ENCODE peak calls at places on chromosomes 4 and X, in seven cellular contexts. V is breast epithelium; X is stimulated activated CD4-positive, alpha-beta T cell treated with anti-CD3 and anti-CD28 coated beads, Interleukin-1b, Interleukin-23, amount 100 ng/mL, for 48 hours; K is activated T-cell treated with anti-CD3 and anti-CD28 coated beads for 1 hour; B is NCI-H524 treated with DMSO at 0.1 percent for 48 hours; G is CD4-positive, CD25-positive, alpha-beta regulatory T cell; N is HT-29. Q is an unnamed sample.

GRCh38 chr4:97374526-97374925 is 768.8 kb downstream of the STPG2 start:
- DNase-seq in V (no peak), X (no peak), K (no peak), B (no peak), G (no peak), N (no peak), Q (no peak)

GRCh38 chr4:147740176-147740575 is 8.3 kb downstream of the ARHGAP10 start:
- DNase-seq in V (no peak), X (no peak), K (no peak), B (no peak), G (no peak), N (no peak), Q (no peak)

GRCh38 chr4:3458371-3458770 is 4.7 kb upstream of the DOK7 start:
- DNase-seq in V (no peak), X (no peak), K (no peak), B (no peak), G (no peak), N (no peak), Q (no peak)

GRCh38 chrX:147838465-147839131 is 73.1 kb upstream of the FMR1 start:
- DNase-seq in V (no peak), X (no peak), K (no peak), B (no peak), G (no peak), N (peak), Q (no peak)

GRCh38 chr4:124396333-124396732 is 316.2 kb downstream of the ANKRD50 start:
- DNase-seq in V (no peak), X (no peak), K (no peak), B (no peak), G (no peak), N (no peak), Q (no peak)

GRCh38 chrX:107710617-107711391 is 64.8 kb downstream of the TSC22D3 start:
- DNase-seq in V (peak), X (peak), K (no peak), B (no peak), G (peak), N (peak), Q (peak)

GRCh38 chr4:47562297-47562696 is 77.2 kb downstream of the ATP10D start:
- DNase-seq in V (no peak), X (no peak), K (no peak), B (no peak), G (no peak), N (no peak), Q (no peak)

GRCh38 chr4:78131403-78131802 is 74.3 kb downstream of the FRAS1 start:
- DNase-seq in V (no peak), X (no peak), K (no peak), B (no peak), G (no peak), N (no peak), Q (no peak)

GRCh38 chr4:80999943-81000342 is 30.6 kb upstream of the BMP3 start:
- DNase-seq in V (no peak), X (no peak), K (no peak), B (no peak), G (no peak), N (no peak), Q (no peak)

GRCh38 chr4:152936446-152937279 is 540 bp downstream of the FHDC1 start:
- DNase-seq in V (no peak), X (peak), K (no peak), B (no peak), G (no peak), N (peak), Q (peak)

GRCh38 chr4:184896868-184897715 is 71.3 kb upstream of the ACSL1 start:
- DNase-seq in V (no peak), X (no peak), K (no peak), B (no peak), G (no peak), N (no peak), Q (no peak)

GRCh38 chr4:66574145-66574978 is 904.1 kb upstream of the EPHA5 start:
- DNase-seq in V (no peak), X (no peak), K (no peak), B (no peak), G (no peak), N (no peak), Q (no peak)

GRCh38 chr4:137032242-137032641 is 500.1 kb downstream of the PCDH18 start:
- DNase-seq in V (no peak), X (no peak), K (no peak), B (peak), G (no peak), N (no peak), Q (no peak)

GRCh38 chr4:336893-337142 is 796 bp upstream of the ZNF141 start:
- DNase-seq in V (no peak), X (peak), K (no peak), B (no peak), G (no peak), N (no peak), Q (peak)